ENCODE peak calls at places on chromosomes 16 and 17, in five cellular contexts. One of them, this sample, is unnamed.

GRCh38 chr16:57310801-57311200 is 26.3 kb upstream of the PLLP start:
- DNase-seq in heart right ventricle: no peak
- DNase-seq in vagina: no peak
- DNase-seq in endodermal cell: no peak
- DNase-seq in HCT116: no peak
- DNase-seq in this sample: peak; percentile 24

GRCh38 chr17:8072727-8073461 is 14.6 kb downstream of the ALOX12B start:
- DNase-seq in heart right ventricle: no peak
- DNase-seq in vagina: no peak
- DNase-seq in endodermal cell: peak; percentile 76
- DNase-seq in HCT116: no peak
- DNase-seq in this sample: no peak

GRCh38 chr16:1117926-1118325 is 21.9 kb upstream of the C1QTNF8 start:
- DNase-seq in heart right ventricle: no peak
- DNase-seq in vagina: no peak
- DNase-seq in endodermal cell: no peak
- DNase-seq in HCT116: no peak
- DNase-seq in this sample: no peak

GRCh38 chr16:60310836-60311445 is 1576.8 kb upstream of the GOT2 start:
- DNase-seq in heart right ventricle: no peak
- DNase-seq in vagina: no peak
- DNase-seq in endodermal cell: no peak
- DNase-seq in HCT116: no peak
- DNase-seq in this sample: no peak

GRCh38 chr17:50443492-50444051 is 17.6 kb downstream of the ACSF2 start:
- DNase-seq in heart right ventricle: no peak
- DNase-seq in vagina: no peak
- DNase-seq in endodermal cell: no peak
- DNase-seq in HCT116: no peak
- DNase-seq in this sample: no peak

GRCh38 chr17:46144246-46144645 is 49.0 kb downstream of the KANSL1 start:
- DNase-seq in heart right ventricle: no peak
- DNase-seq in vagina: no peak
- DNase-seq in endodermal cell: no peak
- DNase-seq in HCT116: no peak
- DNase-seq in this sample: no peak

GRCh38 chr17:81859906-81860755 is at the start of gene P4HB:
- DNase-seq in heart right ventricle: no peak
- DNase-seq in vagina: no peak
- DNase-seq in endodermal cell: no peak
- DNase-seq in HCT116: no peak
- DNase-seq in this sample: no peak

GRCh38 chr17:45341389-45342158 is 24.8 kb upstream of the MAP3K14 start:
- DNase-seq in heart right ventricle: peak; percentile 81
- DNase-seq in vagina: peak; percentile 74
- DNase-seq in endodermal cell: peak; percentile 99
- DNase-seq in HCT116: peak; percentile 66
- DNase-seq in this sample: peak; percentile 65

GRCh38 chr16:88339926-88340754 is 42.6 kb upstream of the ZNF469 start:
- DNase-seq in heart right ventricle: no peak
- DNase-seq in vagina: no peak
- DNase-seq in endodermal cell: no peak
- DNase-seq in HCT116: no peak
- DNase-seq in this sample: no peak

GRCh38 chr16:78465730-78466129 is 366.3 kb downstream of the WWOX start:
- DNase-seq in heart right ventricle: no peak
- DNase-seq in vagina: no peak
- DNase-seq in endodermal cell: no peak
- DNase-seq in HCT116: no peak
- DNase-seq in this sample: no peak

GRCh38 chr16:6122401-6122800 is 1024.8 kb upstream of the EEF2KMT start:
- DNase-seq in heart right ventricle: no peak
- DNase-seq in vagina: no peak
- DNase-seq in endodermal cell: no peak
- DNase-seq in HCT116: no peak
- DNase-seq in this sample: no peak

GRCh38 chr17:31581491-31581890 is 190.0 kb downstream of the RAB11FIP4 start:
- DNase-seq in heart right ventricle: peak; percentile 24
- DNase-seq in vagina: no peak
- DNase-seq in endodermal cell: no peak
- DNase-seq in HCT116: no peak
- DNase-seq in this sample: no peak

GRCh38 chr16:1265826-1266225 is 10.0 kb downstream of the TPSD1 start:
- DNase-seq in heart right ventricle: no peak
- DNase-seq in vagina: no peak
- DNase-seq in endodermal cell: no peak
- DNase-seq in HCT116: no peak
- DNase-seq in this sample: no peak

GRCh38 chr17:33057564-33057963 is 65.9 kb downstream of the SPACA3 start:
- DNase-seq in heart right ventricle: no peak
- DNase-seq in vagina: no peak
- DNase-seq in endodermal cell: peak; percentile 37
- DNase-seq in HCT116: no peak
- DNase-seq in this sample: no peak

GRCh38 chr16:20859699-20860098 is 40.5 kb downstream of the DCUN1D3 start:
- DNase-seq in heart right ventricle: no peak
- DNase-seq in vagina: no peak
- DNase-seq in endodermal cell: no peak
- DNase-seq in HCT116: no peak
- DNase-seq in this sample: no peak

GRCh38 chr17:66002807-66003206 is 189.1 kb downstream of the CEP112 start:
- DNase-seq in heart right ventricle: no peak
- DNase-seq in vagina: no peak
- DNase-seq in endodermal cell: no peak
- DNase-seq in HCT116: no peak
- DNase-seq in this sample: no peak

GRCh38 chr17:50642722-50643656 is 8.3 kb downstream of the ABCC3 start:
- DNase-seq in heart right ventricle: no peak
- DNase-seq in vagina: no peak
- DNase-seq in endodermal cell: peak; percentile 49
- DNase-seq in HCT116: no peak
- DNase-seq in this sample: no peak

GRCh38 chr17:55114283-55114682 is 145.7 kb downstream of the STXBP4 start:
- DNase-seq in heart right ventricle: no peak
- DNase-seq in vagina: no peak
- DNase-seq in endodermal cell: no peak
- DNase-seq in HCT116: no peak
- DNase-seq in this sample: no peak
- H3K27me3 ChIP-seq in heart right ventricle: no peaks in the 10 kb centered on the region
- H3K27me3 ChIP-seq in vagina: no peaks in the 10 kb centered on the region
- H3K27me3 ChIP-seq in endodermal cell: no peaks in the 10 kb centered on the region
- H3K27me3 ChIP-seq in HCT116: no peaks in the 10 kb centered on the region
- H3K27me3 ChIP-seq in this sample: no peaks in the 10 kb centered on the region

GRCh38 chr17:48571826-48572417 is 6.2 kb downstream of the HOXB4 start:
- DNase-seq in heart right ventricle: no peak
- DNase-seq in vagina: no peak
- DNase-seq in endodermal cell: no peak
- DNase-seq in HCT116: no peak
- DNase-seq in this sample: no peak

GRCh38 chr17:48569676-48570324 is 8.3 kb downstream of the HOXB4 start:
- DNase-seq in heart right ventricle: no peak
- DNase-seq in vagina: no peak
- DNase-seq in endodermal cell: no peak
- DNase-seq in HCT116: no peak
- DNase-seq in this sample: no peak

GRCh38 chr17:48568499-48569259 is 9.5 kb downstream of the HOXB4 start:
- DNase-seq in heart right ventricle: no peak
- DNase-seq in vagina: no peak
- DNase-seq in endodermal cell: no peak
- DNase-seq in HCT116: no peak
- DNase-seq in this sample: no peak

GRCh38 chr17:48570325-48571023 is 7.7 kb downstream of the HOXB4 start:
- DNase-seq in heart right ventricle: no peak
- DNase-seq in vagina: no peak
- DNase-seq in endodermal cell: peak; percentile 89
- DNase-seq in HCT116: no peak
- DNase-seq in this sample: no peak

GRCh38 chr17:48571024-48571818 is 6.9 kb downstream of the HOXB4 start:
- DNase-seq in heart right ventricle: no peak
- DNase-seq in vagina: no peak
- DNase-seq in endodermal cell: peak; percentile 81
- DNase-seq in HCT116: no peak
- DNase-seq in this sample: no peak
- H3K4me1 ChIP-seq in heart right ventricle: peaks cover 21% of the 10 kb centered on the region
- H3K4me1 ChIP-seq in vagina: peaks cover 13% of the 10 kb centered on the region
- H3K4me1 ChIP-seq in endodermal cell: peaks cover 13% of the 10 kb centered on the region
- H3K4me1 ChIP-seq in HCT116: no peaks in the 10 kb centered on the region
- H3K4me1 ChIP-seq in this sample: peaks cover 18% of the 10 kb centered on the region

GRCh38 chr17:29024456-29024952 is 18.4 kb upstream of the PIPOX start:
- DNase-seq in heart right ventricle: no peak
- DNase-seq in vagina: no peak
- DNase-seq in endodermal cell: peak; percentile 52
- DNase-seq in HCT116: no peak
- DNase-seq in this sample: no peak

GRCh38 chr17:29016635-29017034 is 10.8 kb upstream of the SEZ6 start:
- DNase-seq in heart right ventricle: no peak
- DNase-seq in vagina: no peak
- DNase-seq in endodermal cell: no peak
- DNase-seq in HCT116: no peak
- DNase-seq in this sample: no peak

GRCh38 chr17:29018788-29019474 is 13.1 kb upstream of the SEZ6 start:
- DNase-seq in heart right ventricle: no peak
- DNase-seq in vagina: no peak
- DNase-seq in endodermal cell: peak; percentile 83
- DNase-seq in HCT116: no peak
- DNase-seq in this sample: no peak

GRCh38 chr17:29019475-29020181 is 13.8 kb upstream of the SEZ6 start:
- DNase-seq in heart right ventricle: no peak
- DNase-seq in vagina: no peak
- DNase-seq in endodermal cell: peak; percentile 88
- DNase-seq in HCT116: no peak
- DNase-seq in this sample: no peak

GRCh38 chr17:29021251-29021650 is 15.4 kb upstream of the SEZ6 start:
- DNase-seq in heart right ventricle: no peak
- DNase-seq in vagina: no peak
- DNase-seq in endodermal cell: no peak
- DNase-seq in HCT116: no peak
- DNase-seq in this sample: no peak
- H3K27me3 ChIP-seq in heart right ventricle: peaks cover 59% of the 10 kb centered on the region
- H3K27me3 ChIP-seq in vagina: peaks cover 7% of the 10 kb centered on the region
- H3K27me3 ChIP-seq in endodermal cell: peaks cover 8% of the 10 kb centered on the region
- H3K27me3 ChIP-seq in HCT116: peaks cover 59% of the 10 kb centered on the region
- H3K27me3 ChIP-seq in this sample: peaks cover 81% of the 10 kb centered on the region

GRCh38 chr16:85602402-85602801 is 10.7 kb upstream of the GSE1 start:
- DNase-seq in heart right ventricle: no peak
- DNase-seq in vagina: no peak
- DNase-seq in endodermal cell: no peak
- DNase-seq in HCT116: no peak
- DNase-seq in this sample: no peak
- H3K4me1 ChIP-seq in heart right ventricle: peaks cover 36% of the 10 kb centered on the region
- H3K4me1 ChIP-seq in vagina: peaks cover 64% of the 10 kb centered on the region
- H3K4me1 ChIP-seq in endodermal cell: peaks cover 26% of the 10 kb centered on the region
- H3K4me1 ChIP-seq in HCT116: no peaks in the 10 kb centered on the region
- H3K4me1 ChIP-seq in this sample: peaks cover 36% of the 10 kb centered on the region

DNA sequence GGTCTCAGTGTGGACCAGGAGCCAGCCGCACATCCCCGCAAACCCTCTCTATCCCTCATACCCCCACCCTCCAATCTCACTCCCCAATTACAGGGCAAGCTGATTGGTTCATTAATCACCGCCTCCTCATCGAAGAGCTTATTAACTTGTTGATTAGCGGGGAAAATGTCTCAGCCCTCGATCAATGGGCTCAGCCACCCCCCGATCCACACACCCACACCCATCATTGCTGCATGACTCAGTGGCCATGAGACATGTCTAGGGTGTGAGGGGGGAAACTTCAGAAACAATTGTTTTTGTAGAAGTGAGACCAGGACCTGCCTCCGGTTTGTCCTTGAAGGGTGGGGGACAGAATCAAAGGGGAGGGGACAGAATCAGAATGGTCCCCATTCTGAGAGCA is 2.5 kb upstream of the PYY start:
- DNase-seq in heart right ventricle: no peak
- DNase-seq in vagina: no peak
- DNase-seq in endodermal cell: no peak
- DNase-seq in HCT116: no peak
- DNase-seq in this sample: no peak
- H3K27me3 ChIP-seq in heart right ventricle: peaks cover 67% of the 10 kb centered on the region
- H3K27me3 ChIP-seq in vagina: no peaks in the 10 kb centered on the region
- H3K27me3 ChIP-seq in endodermal cell: peaks cover 40% of the 10 kb centered on the region
- H3K27me3 ChIP-seq in HCT116: no peaks in the 10 kb centered on the region
- H3K27me3 ChIP-seq in this sample: no peaks in the 10 kb centered on the region

DNA sequence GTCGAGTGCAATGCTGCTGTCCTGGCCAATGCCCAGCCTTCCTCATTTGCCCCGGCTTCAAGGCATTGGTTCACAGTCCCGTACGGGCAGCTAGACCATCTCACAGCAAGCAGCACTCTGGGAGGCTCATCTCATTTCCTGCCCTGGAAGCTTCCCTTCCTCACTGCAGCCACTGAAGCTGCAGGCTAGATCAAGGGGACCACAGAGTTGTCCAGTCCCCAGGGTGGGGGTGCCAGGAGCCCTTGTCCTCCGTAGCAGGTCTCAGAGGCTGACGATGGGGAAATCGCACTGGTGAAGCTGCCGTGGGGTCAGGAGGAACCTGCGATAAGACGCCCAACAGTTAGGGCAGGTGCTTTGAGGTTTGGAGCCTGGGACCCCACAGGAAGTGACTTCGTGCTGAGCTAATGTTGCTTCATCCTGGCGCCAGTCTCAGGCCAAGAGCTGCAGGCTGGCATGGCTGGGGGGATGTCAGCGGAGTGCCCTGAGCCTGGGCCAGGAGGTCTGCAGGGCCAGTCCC is at the start of gene SPNS3:
- DNase-seq in heart right ventricle: no peak
- DNase-seq in vagina: no peak
- DNase-seq in endodermal cell: no peak
- DNase-seq in HCT116: no peak
- DNase-seq in this sample: no peak
- H3K4me1 ChIP-seq in heart right ventricle: no peaks in the 10 kb centered on the region
- H3K4me1 ChIP-seq in vagina: no peaks in the 10 kb centered on the region
- H3K4me1 ChIP-seq in endodermal cell: no peaks in the 10 kb centered on the region
- H3K4me1 ChIP-seq in HCT116: no peaks in the 10 kb centered on the region
- H3K4me1 ChIP-seq in this sample: no peaks in the 10 kb centered on the region

DNA sequence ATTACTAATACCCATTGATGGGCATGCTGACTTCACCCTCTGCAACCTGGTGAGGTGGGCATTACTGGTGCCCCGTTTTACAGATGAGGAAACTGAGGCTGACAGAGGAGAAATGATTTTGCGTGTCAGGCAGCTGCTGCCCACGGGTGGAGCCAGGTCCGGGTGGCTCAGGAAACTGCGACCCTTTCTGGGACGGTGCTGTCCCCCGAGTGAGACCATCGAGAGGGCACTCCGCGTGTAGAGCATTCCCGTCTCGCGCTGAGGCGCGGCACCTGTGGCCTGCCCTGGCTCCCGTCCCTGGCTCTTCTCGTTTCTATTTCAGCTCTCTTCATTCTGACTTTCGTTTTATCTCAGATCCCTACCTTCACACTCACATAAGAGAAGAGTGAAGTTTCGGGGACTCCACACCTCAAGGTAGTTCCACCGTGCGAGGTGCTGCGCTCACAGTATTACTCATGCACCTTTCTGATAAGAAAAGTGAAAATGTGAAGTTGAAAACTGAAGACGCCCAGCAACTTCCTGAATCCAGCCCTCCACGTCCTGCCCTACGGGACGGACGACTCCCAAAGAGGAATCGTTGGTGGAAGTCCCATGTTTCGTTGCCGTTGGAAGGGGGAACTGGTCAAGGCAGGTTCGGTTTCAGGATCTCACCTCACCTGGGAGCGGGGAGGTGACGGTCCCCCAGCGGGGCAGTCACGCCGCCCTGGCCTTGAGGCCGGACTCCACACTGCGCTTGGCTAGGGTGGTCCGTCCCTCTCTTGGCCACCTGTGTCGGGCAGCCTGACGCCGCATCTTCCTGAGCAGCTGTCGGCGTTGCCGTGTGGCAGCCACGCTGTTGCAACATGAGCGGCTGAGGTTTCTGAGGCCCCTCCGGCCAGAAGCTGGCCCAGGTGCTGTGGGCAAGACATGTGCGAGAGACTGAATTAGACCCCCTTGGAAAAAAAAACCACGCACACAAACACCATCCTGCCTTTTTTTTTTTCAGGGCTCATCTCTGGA is 48.8 kb downstream of the IRF8 start:
- DNase-seq in heart right ventricle: no peak
- DNase-seq in vagina: no peak
- DNase-seq in endodermal cell: no peak
- DNase-seq in HCT116: no peak
- DNase-seq in this sample: no peak
- H3K27me3 ChIP-seq in heart right ventricle: peaks cover 44% of the 10 kb centered on the region
- H3K27me3 ChIP-seq in vagina: no peaks in the 10 kb centered on the region
- H3K27me3 ChIP-seq in endodermal cell: peaks cover 7% of the 10 kb centered on the region
- H3K27me3 ChIP-seq in HCT116: peaks cover 71% of the 10 kb centered on the region
- H3K27me3 ChIP-seq in this sample: peaks cover 18% of the 10 kb centered on the region

This sample was measured in SJSA1.